ENCODE peak calls at places on chromosomes 6 and 20, in six cellular contexts. V is A549, F is GM23338, M is spleen, W is astrocyte of the spinal cord, T is mammary epithelial cell. E is an unnamed sample.

GRCh38 chr20:23366384-23366783 is 4.4 kb downstream of the GZF1 start:
- DNase-seq in V (no peak), F (no peak), M (no peak), W (no peak), T (peak; percentile 24), E (no peak)

GRCh38 chr20:49103647-49104364 is 57.7 kb downstream of the CSE1L start:
- DNase-seq in V (no peak), F (no peak), M (no peak), W (no peak), T (no peak), E (no peak)

GRCh38 chr6:56518995-56519767 is 123.5 kb downstream of the DST start:
- DNase-seq in V (no peak), F (no peak), M (no peak), W (no peak), T (no peak), E (no peak)

GRCh38 chr20:19254086-19254821 is 41.8 kb downstream of the SLC24A3 start:
- DNase-seq in V (no peak), F (no peak), M (no peak), W (peak; percentile 20), T (no peak), E (peak; percentile 78)

GRCh38 chr6:21595265-21595950 is 1.9 kb downstream of the SOX4 start:
- DNase-seq in V (no peak), F (no peak), M (peak; percentile 86), W (peak; percentile 35), T (peak; percentile 46), E (peak; percentile 18)

GRCh38 chr6:122042851-122043250 is 356.6 kb upstream of the HSF2 start:
- DNase-seq in V (no peak), F (no peak), M (no peak), W (no peak), T (no peak), E (peak; percentile 51)

GRCh38 chr6:156741287-156742073 is 35.7 kb upstream of the ARID1B start:
- DNase-seq in V (no peak), F (no peak), M (no peak), W (no peak), T (no peak), E (no peak)

GRCh38 chr20:35598476-35598875 is 17.2 kb upstream of the SPAG4 start:
- DNase-seq in V (no peak), F (no peak), M (peak; percentile 22), W (no peak), T (no peak), E (no peak)

GRCh38 chr6:157461000-157461915 is 80.3 kb downstream of the ZDHHC14 start:
- DNase-seq in V (no peak), F (peak; percentile 44), M (no peak), W (peak; percentile 52), T (no peak), E (peak; percentile 10)

GRCh38 chr20:49668181-49668877 is 45.3 kb downstream of the B4GALT5 start:
- DNase-seq in V (no peak), F (no peak), M (peak; percentile 89), W (no peak), T (no peak), E (no peak)

GRCh38 chr6:22925304-22925835 is 356.0 kb downstream of the HDGFL1 start:
- DNase-seq in V (no peak), F (no peak), M (no peak), W (no peak), T (no peak), E (no peak)

GRCh38 chr6:86937219-86938079 is at the start of gene HTR1E:
- DNase-seq in V (peak; percentile 15), F (peak; percentile 56), M (no peak), W (peak; percentile 23), T (peak; percentile 23), E (no peak)

GRCh38 chr6:3752538-3753227 is 1.2 kb upstream of the PXDC1 start:
- DNase-seq in V (no peak), F (peak; percentile 31), M (no peak), W (no peak), T (no peak), E (no peak)
- H3K4me3 ChIP-seq in V (peak overlapping the region; percentile 75), F (peak overlapping the region; percentile 75), M (peak overlapping the region; percentile 69), W (peak overlapping the region; percentile 76), T (peak overlapping the region; percentile 93), E (peak overlapping the region; percentile 94)

GRCh38 chr20:13613917-13614316 is 24.8 kb downstream of the TASP1 start:
- DNase-seq in V (no peak), F (no peak), M (no peak), W (no peak), T (no peak), E (peak; percentile 53)

GRCh38 chr20:13611726-13612125 is 27.0 kb downstream of the TASP1 start:
- DNase-seq in V (no peak), F (no peak), M (no peak), W (no peak), T (no peak), E (peak; percentile 24)

DNA sequence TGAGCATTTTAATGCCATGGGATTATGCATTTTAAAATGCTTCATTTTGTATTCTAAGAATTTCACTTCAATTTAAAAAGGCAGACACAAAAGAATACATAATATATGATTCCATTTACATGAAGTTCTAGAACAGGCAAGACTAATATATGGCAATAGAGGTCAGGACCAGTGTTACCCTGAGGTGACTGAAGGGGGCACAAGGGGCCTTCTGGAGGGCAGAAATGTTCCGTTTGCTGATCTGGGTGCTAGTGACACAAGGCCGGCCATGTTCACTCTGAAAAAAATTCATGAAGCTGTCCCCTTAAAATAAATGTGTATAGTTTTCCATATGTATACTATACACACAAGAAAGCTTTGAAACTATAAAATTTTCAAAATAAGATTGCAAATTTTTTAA is 28.5 kb downstream of the TASP1 start:
- DNase-seq in V (no peak), F (peak; percentile 75), M (no peak), W (no peak), T (no peak), E (no peak)
- TF ChIP-seq CTCF in V (no peak), F (peak; percentile 77), M (no peak), W (no peak), T (no peak), E (no peak)

GRCh38 chr20:6651561-6651960 is 115.9 kb upstream of the BMP2 start:
- DNase-seq in V (no peak), F (no peak), M (no peak), W (no peak), T (no peak), E (no peak)

GRCh38 chr20:6657904-6658303 is 109.6 kb upstream of the BMP2 start:
- DNase-seq in V (no peak), F (no peak), M (no peak), W (no peak), T (no peak), E (no peak)

GRCh38 chr20:6657111-6657510 is 110.4 kb upstream of the BMP2 start:
- DNase-seq in V (no peak), F (no peak), M (no peak), W (no peak), T (no peak), E (no peak)

GRCh38 chr20:6651016-6651415 is 116.5 kb upstream of the BMP2 start:
- DNase-seq in V (no peak), F (no peak), M (no peak), W (peak; percentile 62), T (peak; percentile 98), E (peak; percentile 63)

GRCh38 chr20:6654490-6655247 is 112.8 kb upstream of the BMP2 start:
- DNase-seq in V (no peak), F (no peak), M (no peak), W (peak; percentile 26), T (peak; percentile 97), E (no peak)
- H3K4me3 ChIP-seq in V (no peak overlapping the region), F (no peak overlapping the region), M (no peak overlapping the region), W (no peak overlapping the region), T (no peak overlapping the region), E (no peak overlapping the region)

DNA sequence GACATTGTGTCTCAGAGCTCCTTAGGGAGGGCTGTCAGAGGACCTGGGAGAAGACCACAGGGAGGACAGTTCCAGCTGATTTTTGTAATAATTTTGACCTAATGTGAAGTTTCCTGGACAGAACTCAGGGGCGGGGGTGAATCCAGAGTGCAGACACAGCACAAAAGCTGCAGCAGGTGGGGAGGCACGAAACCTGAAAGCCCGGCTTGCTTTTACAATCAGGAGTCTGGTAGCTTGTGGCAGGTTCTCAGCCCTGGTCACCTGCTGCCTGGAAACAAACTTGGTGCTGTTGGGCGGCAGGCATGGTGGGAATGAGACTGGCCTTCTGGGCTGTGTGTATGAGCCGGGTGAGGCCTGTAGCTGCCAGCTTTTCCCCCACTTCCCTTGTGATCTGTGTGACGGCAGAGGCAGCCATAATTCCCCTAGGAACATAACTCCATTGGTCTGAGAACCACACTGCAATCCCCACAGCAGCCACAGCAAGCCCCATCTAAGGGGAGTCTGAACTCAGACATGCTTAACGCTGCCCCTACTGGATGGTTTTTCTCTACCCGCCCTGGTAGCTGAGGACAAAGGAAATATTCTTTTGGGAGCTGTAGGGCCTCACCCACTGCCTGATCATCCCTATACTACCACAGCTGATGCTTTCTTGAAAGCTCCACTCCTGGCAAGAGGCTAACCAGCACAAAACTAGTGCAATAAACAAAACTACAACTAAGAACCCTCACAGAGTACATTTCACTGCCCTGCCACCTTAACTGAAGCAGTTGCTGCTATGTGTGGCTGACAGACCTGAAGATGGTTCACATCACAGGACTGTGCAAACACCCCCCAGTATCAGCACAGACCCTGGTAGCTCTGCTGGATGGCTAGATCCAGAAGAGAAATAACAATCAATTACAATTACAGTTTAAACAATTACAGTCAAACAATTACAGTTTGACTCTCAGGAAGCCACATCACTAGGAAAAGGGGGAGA is 1055.1 kb upstream of the GJE1 start:
- DNase-seq in V (peak; percentile 1), F (peak; percentile 86), M (no peak), W (no peak), T (peak; percentile 10), E (no peak)
- TF ChIP-seq CTCF in V (no peak), F (peak; percentile 58), M (no peak), W (peak; percentile 37), T (peak; percentile 33), E (no peak)

GRCh38 chr20:47287609-47288144 is 68.8 kb downstream of the ZMYND8 start:
- DNase-seq in V (no peak), F (no peak), M (no peak), W (no peak), T (no peak), E (no peak)

GRCh38 chr20:47289989-47290388 is 66.5 kb downstream of the ZMYND8 start:
- DNase-seq in V (no peak), F (no peak), M (no peak), W (no peak), T (no peak), E (no peak)

GRCh38 chr20:47292581-47292980 is 63.9 kb downstream of the ZMYND8 start:
- DNase-seq in V (no peak), F (no peak), M (no peak), W (no peak), T (no peak), E (no peak)

GRCh38 chr20:47286681-47287080 is 69.8 kb downstream of the ZMYND8 start:
- DNase-seq in V (no peak), F (no peak), M (no peak), W (no peak), T (no peak), E (no peak)

DNA sequence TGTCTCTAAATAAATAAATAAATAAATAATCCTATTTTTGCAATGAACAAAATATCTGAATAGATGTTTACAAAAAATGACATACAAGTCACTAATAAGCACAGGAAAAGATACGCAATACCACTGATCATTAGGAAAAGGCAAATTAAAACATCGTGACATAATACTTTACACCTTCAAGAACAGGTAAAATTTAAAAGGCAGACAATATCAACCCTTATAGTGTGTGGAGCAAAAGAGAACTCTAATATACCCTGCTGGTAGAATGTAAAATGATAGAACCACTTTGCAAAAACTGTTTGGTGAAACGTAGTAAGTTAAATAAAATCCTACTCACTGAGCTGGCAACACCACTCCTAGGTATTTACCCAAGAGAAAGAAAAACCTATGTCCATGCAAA is 67.4 kb downstream of the ZMYND8 start:
- DNase-seq in V (no peak), F (no peak), M (no peak), W (no peak), T (no peak), E (no peak)
- H3K4me3 ChIP-seq in V (no peak overlapping the region), F (no peak overlapping the region), M (no peak overlapping the region), W (no peak overlapping the region), T (no peak overlapping the region), E (no peak overlapping the region)

GRCh38 chr6:127956260-127956888 is 55.5 kb upstream of the THEMIS start:
- DNase-seq in V (no peak), F (peak; percentile 70), M (no peak), W (no peak), T (peak; percentile 34), E (no peak)
- TF ChIP-seq CTCF in V (no peak), F (peak; percentile 57), M (no peak), W (peak; percentile 14), T (no peak), E (peak; percentile 6)